ENCODE peak calls at places on chromosomes 12 and 14, in eight cellular contexts. I is suprapubic skin, N is stomach, A is GM23338, R is prostate gland, Y is transverse colon, Q is GM12891, C is GM12892. T is an unnamed sample.

GRCh38 chr12:94603434-94604068 is 46.8 kb downstream of the TMCC3 start:
- DNase-seq in I (no peak), N (peak), Q (no peak), Y (peak), R (no peak), C (no peak), A (peak), T (no peak)

GRCh38 chr12:96091833-96092232 is 56.4 kb upstream of the LTA4H start:
- DNase-seq in Y (no peak), I (no peak), A (peak), N (no peak), Q (no peak), R (no peak), C (no peak), T (no peak)

GRCh38 chr12:5921027-5921909 is 23.8 kb downstream of the ANO2 start:
- DNase-seq in C (no peak), A (no peak), I (no peak), Y (no peak), Q (no peak), R (no peak), N (no peak), T (no peak)

GRCh38 chr12:78938341-78939084 is 73.9 kb downstream of the SYT1 start:
- DNase-seq in Q (no peak), A (no peak), C (no peak), Y (no peak), R (no peak), I (no peak), N (no peak), T (no peak)

GRCh38 chr12:7907009-7907408 is 29.0 kb downstream of the SLC2A3 start:
- DNase-seq in R (peak), A (peak), Q (no peak), C (no peak), I (no peak), Y (peak), N (peak), T (peak)

GRCh38 chr14:95713596-95714371 is at the start of gene TCL1A:
- DNase-seq in N (no peak), Y (no peak), C (peak), I (no peak), Q (no peak), A (peak), R (no peak), T (no peak)

GRCh38 chr12:24880732-24881131 is 68.2 kb downstream of the BCAT1 start:
- DNase-seq in C (no peak), N (no peak), Q (no peak), R (no peak), A (no peak), Y (no peak), I (no peak), T (no peak)

GRCh38 chr12:120790114-120790513 is 64.5 kb downstream of the ACADS start:
- DNase-seq in A (no peak), N (no peak), I (no peak), R (no peak), C (no peak), Q (no peak), Y (no peak), T (no peak)

GRCh38 chr12:23169012-23170003 is 544.3 kb downstream of the ETNK1 start:
- DNase-seq in R (no peak), Y (no peak), I (no peak), N (no peak), A (no peak), C (no peak), Q (no peak), T (no peak)

GRCh38 chr14:36258241-36258640 is 62.2 kb downstream of the MBIP start:
- DNase-seq in Q (no peak), R (no peak), N (no peak), A (no peak), C (no peak), I (no peak), Y (no peak), T (no peak)

GRCh38 chr12:89225401-89225800 is 126.9 kb downstream of the DUSP6 start:
- DNase-seq in R (no peak), N (no peak), A (no peak), C (no peak), Q (no peak), I (no peak), Y (peak), T (peak)

GRCh38 chr12:131085125-131085815 is 131.6 kb downstream of the ADGRD1 start:
- DNase-seq in C (no peak), Q (no peak), N (peak), I (peak), Y (no peak), R (no peak), A (no peak), T (no peak)

GRCh38 chr14:33598582-33598981 is 352.3 kb downstream of the EGLN3 start:
- DNase-seq in N (no peak), A (no peak), Q (no peak), Y (no peak), I (no peak), C (no peak), R (no peak), T (no peak)

GRCh38 chr12:1796515-1797010 is 23.8 kb upstream of the LRTM2 start:
- DNase-seq in R (no peak), C (no peak), N (peak), Y (peak), A (peak), I (no peak), Q (no peak), T (peak)

GRCh38 chr12:32140867-32141266 is 34.2 kb downstream of the BICD1 start:
- DNase-seq in N (no peak), C (no peak), R (no peak), A (no peak), Y (no peak), Q (no peak), I (no peak), T (no peak)

GRCh38 chr12:78101181-78101876 is 270.6 kb downstream of the NAV3 start:
- DNase-seq in R (no peak), C (no peak), I (no peak), A (no peak), Q (no peak), N (no peak), Y (no peak), T (no peak)

DNA sequence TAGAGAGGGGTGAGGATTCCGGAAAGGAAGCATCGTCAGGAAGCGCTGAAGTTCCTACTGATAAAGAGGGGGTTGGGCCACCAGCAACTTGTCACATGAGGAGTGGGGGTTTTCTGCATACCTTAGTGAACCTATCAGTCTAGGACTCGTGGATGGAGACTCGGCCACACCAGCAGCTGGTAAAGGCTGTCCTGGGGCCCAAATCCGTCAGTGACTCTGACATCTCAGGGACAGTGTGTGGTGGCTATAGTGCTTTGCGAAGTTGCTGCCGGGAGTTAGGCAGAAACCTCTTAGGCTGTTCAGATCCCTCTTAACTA is 16.4 kb downstream of the RNASE2 start:
- DNase-seq in Q (no peak), A (no peak), Y (no peak), C (no peak), I (no peak), R (no peak), N (no peak), T (no peak)
- TF ChIP-seq POLR2AphosphoS5 in Q (no peak), A (no peak), Y (no peak), C (no peak), I (no peak), R (no peak), N (no peak), T (no peak)

GRCh38 chr12:27616356-27617150 is 79.7 kb upstream of the REP15 start:
- DNase-seq in C (no peak), Q (no peak), N (no peak), I (no peak), A (no peak), R (no peak), Y (no peak), T (no peak)

GRCh38 chr12:27614386-27614785 is 81.9 kb upstream of the REP15 start:
- DNase-seq in N (no peak), R (no peak), I (no peak), Q (no peak), A (no peak), Y (no peak), C (no peak), T (no peak)

GRCh38 chr12:27614866-27615265 is 81.4 kb upstream of the REP15 start:
- DNase-seq in Q (no peak), A (no peak), Y (no peak), I (no peak), C (no peak), R (no peak), N (no peak), T (no peak)

GRCh38 chr12:27618836-27619235 is 77.4 kb upstream of the REP15 start:
- DNase-seq in C (no peak), Q (no peak), N (no peak), A (no peak), I (no peak), R (no peak), Y (no peak), T (no peak)

DNA sequence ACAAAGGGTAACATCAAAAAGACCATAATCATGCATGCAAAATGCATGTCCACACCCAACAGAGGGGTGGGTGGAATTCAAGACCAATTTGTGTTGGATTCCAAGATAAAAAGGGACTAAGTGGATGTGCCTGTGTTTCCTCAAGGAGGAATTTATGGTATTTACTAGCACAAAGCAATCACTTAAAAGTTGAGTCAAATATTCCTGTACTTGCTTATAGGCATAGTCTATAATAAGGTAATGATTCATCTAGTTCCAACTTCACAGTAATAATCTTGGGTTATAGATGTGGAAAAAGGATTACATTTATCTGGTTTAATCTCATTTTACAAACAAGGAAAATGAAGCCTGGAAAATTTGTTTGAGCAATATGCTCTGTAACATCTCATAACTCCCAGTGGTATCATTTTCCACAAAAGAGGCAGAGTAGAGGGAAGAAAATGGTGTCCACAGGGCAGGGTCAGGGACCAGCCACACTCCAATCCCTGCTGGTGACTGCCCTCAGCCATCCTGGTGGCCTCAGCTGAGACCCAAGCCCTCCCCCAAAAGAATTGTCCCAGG is 80.8 kb upstream of the REP15 start:
- DNase-seq in N (no peak), I (no peak), Q (no peak), R (no peak), Y (no peak), C (no peak), A (no peak), T (no peak)
- TF ChIP-seq POLR2AphosphoS5 in N (no peak), I (no peak), Q (no peak), R (no peak), Y (no peak), C (no peak), A (no peak), T (no peak)

GRCh38 chr12:84348582-84348981 is 564.0 kb downstream of the SLC6A15 start:
- DNase-seq in C (no peak), A (no peak), Q (no peak), R (no peak), I (no peak), N (no peak), Y (no peak), T (no peak)
- TF ChIP-seq POLR2AphosphoS5 in C (no peak), A (no peak), Q (no peak), R (no peak), I (no peak), N (no peak), Y (no peak), T (no peak)

GRCh38 chr12:29148958-29149690 is at the start of gene FAR2:
- DNase-seq in I (peak), R (no peak), A (peak), N (peak), C (peak), Y (peak), Q (peak), T (peak)
- TF ChIP-seq POLR2AphosphoS5 in I (no peak), R (no peak), A (peak), N (no peak), C (no peak), Y (peak), Q (no peak), T (peak)

GRCh38 chr12:92769124-92769901 is 66.5 kb downstream of the PLEKHG7 start:
- DNase-seq in N (no peak), R (no peak), A (no peak), I (no peak), C (peak), Q (peak), Y (no peak), T (peak)
- TF ChIP-seq POLR2AphosphoS5 in N (no peak), R (no peak), A (no peak), I (no peak), C (no peak), Q (no peak), Y (no peak), T (no peak)

T was measured in endothelial cell of umbilical vein.